ENCODE peak calls at places on chromosomes 4 and X, in seven cellular contexts. One of them, this sample, is unnamed.

GRCh38 chr4:123412700-123413512 is 16.3 kb downstream of the SPRY1 start:
- DNase-seq in NCI-H69: no peak
- DNase-seq in stimulated activated CD8-positive, alpha-beta memory T cell treated with anti-CD3 and anti-CD28 coated beads, Interleukin-4, amount 100 ng/mL, for 1 hour: no peak
- DNase-seq in progenitor cell of endocrine pancreas: no peak
- DNase-seq in lower lobe of right lung: no peak
- DNase-seq in astrocyte of the spinal cord: no peak
- DNase-seq in AG08396: no peak
- DNase-seq in this sample: no peak

GRCh38 chrX:8067754-8068469 is 103.2 kb downstream of the VCX2 start:
- DNase-seq in NCI-H69: peak; percentile 80
- DNase-seq in stimulated activated CD8-positive, alpha-beta memory T cell treated with anti-CD3 and anti-CD28 coated beads, Interleukin-4, amount 100 ng/mL, for 1 hour: no peak
- DNase-seq in progenitor cell of endocrine pancreas: no peak
- DNase-seq in lower lobe of right lung: no peak
- DNase-seq in astrocyte of the spinal cord: peak; percentile 30
- DNase-seq in AG08396: no peak
- DNase-seq in this sample: no peak

GRCh38 chr4:114606240-114606639 is 7.6 kb downstream of the UGT8 start:
- DNase-seq in NCI-H69: peak; percentile 31
- DNase-seq in stimulated activated CD8-positive, alpha-beta memory T cell treated with anti-CD3 and anti-CD28 coated beads, Interleukin-4, amount 100 ng/mL, for 1 hour: no peak
- DNase-seq in progenitor cell of endocrine pancreas: no peak
- DNase-seq in lower lobe of right lung: no peak
- DNase-seq in astrocyte of the spinal cord: no peak
- DNase-seq in AG08396: no peak
- DNase-seq in this sample: no peak

GRCh38 chrX:46626566-46626965 is 53.0 kb downstream of the CHST7 start:
- DNase-seq in NCI-H69: peak; percentile 74
- DNase-seq in stimulated activated CD8-positive, alpha-beta memory T cell treated with anti-CD3 and anti-CD28 coated beads, Interleukin-4, amount 100 ng/mL, for 1 hour: no peak
- DNase-seq in progenitor cell of endocrine pancreas: no peak
- DNase-seq in lower lobe of right lung: peak; percentile 48
- DNase-seq in astrocyte of the spinal cord: no peak
- DNase-seq in AG08396: no peak
- DNase-seq in this sample: no peak

GRCh38 chrX:109714340-109714958 is 18.6 kb downstream of the ACSL4 start:
- DNase-seq in NCI-H69: no peak
- DNase-seq in stimulated activated CD8-positive, alpha-beta memory T cell treated with anti-CD3 and anti-CD28 coated beads, Interleukin-4, amount 100 ng/mL, for 1 hour: no peak
- DNase-seq in progenitor cell of endocrine pancreas: no peak
- DNase-seq in lower lobe of right lung: no peak
- DNase-seq in astrocyte of the spinal cord: peak; percentile 77
- DNase-seq in AG08396: no peak
- DNase-seq in this sample: no peak

GRCh38 chrX:6917666-6918065 is 229.8 kb upstream of the STS start:
- DNase-seq in NCI-H69: peak; percentile 83
- DNase-seq in stimulated activated CD8-positive, alpha-beta memory T cell treated with anti-CD3 and anti-CD28 coated beads, Interleukin-4, amount 100 ng/mL, for 1 hour: no peak
- DNase-seq in progenitor cell of endocrine pancreas: no peak
- DNase-seq in lower lobe of right lung: no peak
- DNase-seq in astrocyte of the spinal cord: no peak
- DNase-seq in AG08396: no peak
- DNase-seq in this sample: no peak

GRCh38 chrX:119003462-119003861 is 29.0 kb downstream of the LONRF3 start:
- DNase-seq in NCI-H69: no peak
- DNase-seq in stimulated activated CD8-positive, alpha-beta memory T cell treated with anti-CD3 and anti-CD28 coated beads, Interleukin-4, amount 100 ng/mL, for 1 hour: no peak
- DNase-seq in progenitor cell of endocrine pancreas: no peak
- DNase-seq in lower lobe of right lung: no peak
- DNase-seq in astrocyte of the spinal cord: no peak
- DNase-seq in AG08396: no peak
- DNase-seq in this sample: no peak

GRCh38 chrX:48071064-48071985 is at the start of gene ZNF630:
- DNase-seq in NCI-H69: peak; percentile 54
- DNase-seq in stimulated activated CD8-positive, alpha-beta memory T cell treated with anti-CD3 and anti-CD28 coated beads, Interleukin-4, amount 100 ng/mL, for 1 hour: peak; percentile 20
- DNase-seq in progenitor cell of endocrine pancreas: peak; percentile 41
- DNase-seq in lower lobe of right lung: peak; percentile 84
- DNase-seq in astrocyte of the spinal cord: peak; percentile 63
- DNase-seq in AG08396: peak; percentile 47
- DNase-seq in this sample: peak; percentile 9

GRCh38 chr4:71860643-71861042 is 76.8 kb upstream of the GC start:
- DNase-seq in NCI-H69: peak; percentile 5
- DNase-seq in stimulated activated CD8-positive, alpha-beta memory T cell treated with anti-CD3 and anti-CD28 coated beads, Interleukin-4, amount 100 ng/mL, for 1 hour: no peak
- DNase-seq in progenitor cell of endocrine pancreas: no peak
- DNase-seq in lower lobe of right lung: no peak
- DNase-seq in astrocyte of the spinal cord: peak; percentile 13
- DNase-seq in AG08396: no peak
- DNase-seq in this sample: no peak

GRCh38 chr4:25358515-25359275 is 18.4 kb upstream of the ANAPC4 start:
- DNase-seq in NCI-H69: peak; percentile 54
- DNase-seq in stimulated activated CD8-positive, alpha-beta memory T cell treated with anti-CD3 and anti-CD28 coated beads, Interleukin-4, amount 100 ng/mL, for 1 hour: no peak
- DNase-seq in progenitor cell of endocrine pancreas: no peak
- DNase-seq in lower lobe of right lung: peak; percentile 88
- DNase-seq in astrocyte of the spinal cord: no peak
- DNase-seq in AG08396: no peak
- DNase-seq in this sample: no peak

GRCh38 chrX:47574609-47575325 is 7.5 kb upstream of the TIMP1 start:
- DNase-seq in NCI-H69: no peak
- DNase-seq in stimulated activated CD8-positive, alpha-beta memory T cell treated with anti-CD3 and anti-CD28 coated beads, Interleukin-4, amount 100 ng/mL, for 1 hour: no peak
- DNase-seq in progenitor cell of endocrine pancreas: no peak
- DNase-seq in lower lobe of right lung: no peak
- DNase-seq in astrocyte of the spinal cord: no peak
- DNase-seq in AG08396: peak; percentile 12
- DNase-seq in this sample: no peak

GRCh38 chr4:83207497-83208105 is 77.0 kb downstream of the COQ2 start:
- DNase-seq in NCI-H69: no peak
- DNase-seq in stimulated activated CD8-positive, alpha-beta memory T cell treated with anti-CD3 and anti-CD28 coated beads, Interleukin-4, amount 100 ng/mL, for 1 hour: no peak
- DNase-seq in progenitor cell of endocrine pancreas: no peak
- DNase-seq in lower lobe of right lung: no peak
- DNase-seq in astrocyte of the spinal cord: peak; percentile 61
- DNase-seq in AG08396: peak; percentile 59
- DNase-seq in this sample: no peak

GRCh38 chr4:89158884-89159503 is 47.7 kb downstream of the TIGD2 start:
- DNase-seq in NCI-H69: peak; percentile 75
- DNase-seq in stimulated activated CD8-positive, alpha-beta memory T cell treated with anti-CD3 and anti-CD28 coated beads, Interleukin-4, amount 100 ng/mL, for 1 hour: no peak
- DNase-seq in progenitor cell of endocrine pancreas: no peak
- DNase-seq in lower lobe of right lung: no peak
- DNase-seq in astrocyte of the spinal cord: peak; percentile 50
- DNase-seq in AG08396: peak; percentile 35
- DNase-seq in this sample: peak; percentile 78

GRCh38 chrX:154376768-154377167 is 2.3 kb upstream of the EMD start:
- DNase-seq in NCI-H69: no peak
- DNase-seq in stimulated activated CD8-positive, alpha-beta memory T cell treated with anti-CD3 and anti-CD28 coated beads, Interleukin-4, amount 100 ng/mL, for 1 hour: no peak
- DNase-seq in progenitor cell of endocrine pancreas: no peak
- DNase-seq in lower lobe of right lung: no peak
- DNase-seq in astrocyte of the spinal cord: no peak
- DNase-seq in AG08396: no peak
- DNase-seq in this sample: no peak